ENCODE peak calls at places on chromosomes 2 and 18, in four cellular contexts. D is PC-3; R is stimulated activated CD4-positive, alpha-beta T cell treated with anti-CD3 and anti-CD28 coated beads, Interleukin-4, amount 100 ng/mL, for 4 hours; J is activated naive CD8-positive, alpha-beta T cell treated with anti-CD3 and anti-CD28 coated beads, Interleukin-2, amount 50 U/mL, for 24 hours. H is an unnamed sample.

GRCh38 chr2:46392561-46393351 is 86.6 kb upstream of the TMEM247 start:
- DNase-seq in D (no peak), R (no peak), J (no peak), H (no peak)

GRCh38 chr2:216920150-216920846 is 60.4 kb upstream of the TNP1 start:
- DNase-seq in D (no peak), R (no peak), J (no peak), H (no peak)

GRCh38 chr2:85799215-85799956 is 45.6 kb downstream of the ATOH8 start:
- DNase-seq in D (peak; percentile 86), R (no peak), J (no peak), H (no peak)

GRCh38 chr2:61793389-61793836 is 60.4 kb downstream of the FAM161A start:
- DNase-seq in D (peak; percentile 84), R (peak; percentile 70), J (peak; percentile 79), H (peak; percentile 66)

GRCh38 chr2:199019898-199020507 is 437.7 kb downstream of the SATB2 start:
- DNase-seq in D (peak; percentile 52), R (no peak), J (no peak), H (no peak)

GRCh38 chr2:68732036-68732435 is 2.6 kb upstream of the ARHGAP25 start:
- DNase-seq in D (no peak), R (no peak), J (no peak), H (no peak)

GRCh38 chr2:9086465-9086864 is 83.0 kb upstream of the MBOAT2 start:
- DNase-seq in D (no peak), R (no peak), J (no peak), H (no peak)

GRCh38 chr2:150110548-150110947 is 376.9 kb downstream of the RND3 start:
- DNase-seq in D (no peak), R (no peak), J (no peak), H (no peak)

GRCh38 chr2:119730598-119731278 is 29.0 kb upstream of the PTPN4 start:
- DNase-seq in D (no peak), R (no peak), J (no peak), H (no peak)

GRCh38 chr2:209208211-209208610 is 215.6 kb upstream of the MAP2 start:
- DNase-seq in D (peak; percentile 43), R (no peak), J (peak; percentile 12), H (no peak)

GRCh38 chr2:109350526-109350925 is 221.5 kb downstream of the SH3RF3 start:
- DNase-seq in D (peak; percentile 43), R (no peak), J (no peak), H (no peak)

GRCh38 chr2:238582159-238582558 is 155.4 kb downstream of the ASB1 start:
- DNase-seq in D (no peak), R (no peak), J (no peak), H (no peak)

GRCh38 chr2:205473791-205474190 is 208.5 kb upstream of the NRP2 start:
- DNase-seq in D (no peak), R (no peak), J (no peak), H (no peak)

GRCh38 chr2:6309415-6310185 is 556.1 kb downstream of the CMPK2 start:
- DNase-seq in D (no peak), R (no peak), J (no peak), H (no peak)

GRCh38 chr2:10265328-10266132 is 37.2 kb upstream of the HPCAL1 start:
- DNase-seq in D (no peak), R (no peak), J (no peak), H (no peak)

GRCh38 chr2:158773121-158773520 is 22.0 kb upstream of the DAPL1 start:
- DNase-seq in D (peak; percentile 9), R (no peak), J (no peak), H (no peak)

GRCh38 chr2:159455330-159455918 is 160.9 kb downstream of the BAZ2B start:
- DNase-seq in D (no peak), R (no peak), J (no peak), H (no peak)

GRCh38 chr2:21657475-21657874 is 533.7 kb downstream of the TDRD15 start:
- DNase-seq in D (no peak), R (no peak), J (no peak), H (no peak)

GRCh38 chr2:172103471-172104292 is 982 bp upstream of the DLX2 start:
- DNase-seq in D (peak; percentile 91), R (peak; percentile 36), J (peak; percentile 84), H (peak; percentile 70)

GRCh38 chr2:128306081-128306930 is 12.4 kb downstream of the HS6ST1 start:
- DNase-seq in D (peak; percentile 86), R (no peak), J (no peak), H (no peak)

GRCh38 chr2:147076634-147077033 is 768.2 kb upstream of the ACVR2A start:
- DNase-seq in D (peak; percentile 50), R (no peak), J (no peak), H (no peak)

GRCh38 chr18:78977627-78978271 is 1.9 kb upstream of the SALL3 start:
- DNase-seq in D (no peak), R (no peak), J (no peak), H (no peak)

GRCh38 chr18:63443820-63444219 is 21.5 kb upstream of the VPS4B start:
- DNase-seq in D (peak; percentile 30), R (no peak), J (no peak), H (no peak)

GRCh38 chr18:41761329-41762028 is 193.6 kb upstream of the PIK3C3 start:
- DNase-seq in D (peak; percentile 80), R (no peak), J (no peak), H (no peak)

GRCh38 chr18:58105206-58105907 is 61.3 kb downstream of the NEDD4L start:
- DNase-seq in D (no peak), R (no peak), J (no peak), H (no peak)

GRCh38 chr2:61255580-61256437 is 93.8 kb downstream of the C2orf74 start:
- DNase-seq in D (peak; percentile 81), R (no peak), J (no peak), H (no peak)

GRCh38 chr2:14752294-14752693 is 119.8 kb downstream of the LRATD1 start:
- DNase-seq in D (peak; percentile 63), R (no peak), J (no peak), H (no peak)

GRCh38 chr2:236562434-236562833 is 7.2 kb upstream of the ACKR3 start:
- DNase-seq in D (peak; percentile 69), R (no peak), J (no peak), H (no peak)

GRCh38 chr2:161134547-161135518 is 25.4 kb upstream of the TANK start:
- DNase-seq in D (peak; percentile 90), R (no peak), J (no peak), H (no peak)

GRCh38 chr2:137947032-137947713 is 17.1 kb upstream of the HNMT start:
- DNase-seq in D (no peak), R (no peak), J (no peak), H (no peak)